ENCODE peak calls at places on chromosomes 16 and 17, in four cellular contexts. Q, X, H and T are unnamed samples.

GRCh38 chr16:46731691-46732555 is 16.2 kb downstream of the MYLK3 start:
- DNase-seq in Q (no peak), H (no peak), X (no peak), T (no peak)

GRCh38 chr17:8222380-8222629 is 11.9 kb upstream of the AURKB start:
- DNase-seq in Q (no peak), H (no peak), X (no peak), T (no peak)

GRCh38 chr16:56451753-56452689 is 667 bp downstream of the OGFOD1 start:
- DNase-seq in Q (peak; percentile 68), H (no peak), X (no peak), T (peak; percentile 12)

GRCh38 chr17:79617304-79617703 is 6.5 kb upstream of the RBFOX3 start:
- DNase-seq in Q (no peak), X (no peak), H (no peak), T (no peak)

GRCh38 chr17:6523330-6523729 is 33.0 kb downstream of the PITPNM3 start:
- DNase-seq in Q (peak; percentile 78), H (no peak), X (no peak), T (no peak)

GRCh38 chr17:47250855-47251254 is 2.8 kb upstream of the ITGB3 start:
- DNase-seq in Q (no peak), X (no peak), H (no peak), T (no peak)

GRCh38 chr17:17227608-17228520 is 9.1 kb downstream of the FLCN start:
- DNase-seq in H (no peak), Q (no peak), X (peak; percentile 67), T (no peak)

GRCh38 chr16:12092347-12092882 is 115.9 kb downstream of the SNX29 start:
- DNase-seq in X (no peak), H (no peak), Q (no peak), T (no peak)

GRCh38 chr17:32520737-32521399 is 34.1 kb downstream of the CDK5R1 start:
- DNase-seq in X (no peak), Q (no peak), H (no peak), T (no peak)

GRCh38 chr17:8087942-8088230 is 370 bp upstream of the ALOX12B start:
- DNase-seq in Q (no peak), X (no peak), H (no peak), T (no peak)

GRCh38 chr16:56470232-56470631 is 18.9 kb downstream of the OGFOD1 start:
- DNase-seq in H (no peak), Q (no peak), X (no peak), T (no peak)

GRCh38 chr17:78342438-78343098 is 17.3 kb downstream of the SOCS3 start:
- DNase-seq in X (no peak), H (no peak), Q (no peak), T (no peak)

GRCh38 chr16:20799599-20799998 is 6.7 kb downstream of the ERI2 start:
- DNase-seq in Q (peak; percentile 39), H (no peak), X (no peak), T (no peak)

GRCh38 chr16:17544304-17544703 is 73.5 kb upstream of the XYLT1 start:
- DNase-seq in Q (no peak), X (no peak), H (no peak), T (no peak)

GRCh38 chr17:46986401-46986800 is 7.3 kb upstream of the RPRML start:
- DNase-seq in Q (no peak), X (no peak), H (no peak), T (no peak)

GRCh38 chr16:58513874-58514273 is 1.4 kb upstream of the SETD6 start:
- DNase-seq in X (no peak), H (no peak), Q (no peak), T (no peak)

GRCh38 chr17:15651001-15651582 is 31.6 kb upstream of the FBXW10B start:
- DNase-seq in Q (no peak), X (no peak), H (no peak), T (no peak)

GRCh38 chr17:35088647-35088910 is 25.1 kb upstream of the RFFL start:
- DNase-seq in H (no peak), Q (no peak), X (peak; percentile 44), T (no peak)

GRCh38 chr17:45440161-45440859 is 7.6 kb upstream of the ARHGAP27 start:
- DNase-seq in H (no peak), Q (peak; percentile 60), X (no peak), T (no peak)

GRCh38 chr16:83350466-83350865 is 457.3 kb upstream of the HSBP1 start:
- DNase-seq in H (no peak), Q (no peak), X (no peak), T (no peak)

GRCh38 chr17:7590743-7591142 is 849 bp upstream of the SOX15 start:
- DNase-seq in X (no peak), Q (peak; percentile 38), H (no peak), T (no peak)

GRCh38 chr17:56125830-56126819 is 27.1 kb upstream of the ANKFN1 start:
- DNase-seq in H (no peak), X (no peak), Q (peak; percentile 69), T (peak; percentile 38)

GRCh38 chr17:70563301-70563820 is 394.0 kb downstream of the KCNJ2 start:
- DNase-seq in H (no peak), X (no peak), Q (peak; percentile 19), T (no peak)

GRCh38 chr17:77100009-77100408 is 40.8 kb upstream of the SEC14L1 start:
- DNase-seq in Q (no peak), X (peak; percentile 62), H (no peak), T (no peak)

GRCh38 chr17:45241315-45242011 is 19.8 kb downstream of the FMNL1 start:
- DNase-seq in X (peak; percentile 60), H (no peak), Q (peak; percentile 81), T (peak; percentile 47)

GRCh38 chr16:23296994-23297393 is 5.1 kb upstream of the SCNN1B start:
- DNase-seq in X (peak; percentile 34), Q (no peak), H (no peak), T (no peak)

GRCh38 chr17:79615926-79616325 is 5.1 kb upstream of the RBFOX3 start:
- DNase-seq in Q (no peak), X (no peak), H (no peak), T (no peak)

DNA sequence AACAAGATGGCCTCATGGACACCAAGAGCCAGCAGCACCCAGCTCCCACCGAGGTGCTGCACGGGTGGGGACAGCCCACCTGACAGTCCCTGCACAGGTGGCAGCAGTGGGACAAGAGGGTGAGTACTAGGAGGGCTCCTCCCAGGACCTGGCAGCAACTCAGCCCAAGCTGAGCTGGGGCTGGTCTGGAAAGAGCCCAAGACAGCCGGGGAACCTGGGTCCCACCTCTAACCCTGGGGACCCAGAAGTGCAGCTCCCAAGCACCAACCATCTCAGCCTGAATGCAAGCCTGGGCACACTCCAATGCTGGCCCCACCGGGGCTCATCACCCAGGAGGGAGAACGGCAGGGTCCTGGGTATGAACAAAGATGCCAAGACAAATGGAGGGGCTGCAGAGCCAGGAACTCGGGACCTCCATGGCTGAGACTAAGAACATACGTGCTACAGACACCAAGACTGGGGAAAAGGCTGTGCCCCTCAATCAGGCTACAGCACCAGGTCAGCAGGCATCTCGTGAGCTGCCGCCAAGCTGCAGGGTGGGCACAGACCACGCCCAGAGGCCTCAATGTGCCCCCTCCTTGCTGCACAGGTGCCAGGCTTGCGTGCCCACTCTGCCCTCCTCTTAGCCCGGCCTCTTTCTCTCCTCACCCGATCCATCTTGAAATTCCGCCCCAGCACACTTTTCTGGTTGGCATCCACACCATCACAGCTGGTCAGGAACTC is 37.5 kb upstream of the GSG1L start:
- DNase-seq in H (no peak), Q (no peak), X (no peak), T (no peak)
- TF ChIP-seq CTCF in H (no peak), Q (no peak), X (no peak), T (no peak)

DNA sequence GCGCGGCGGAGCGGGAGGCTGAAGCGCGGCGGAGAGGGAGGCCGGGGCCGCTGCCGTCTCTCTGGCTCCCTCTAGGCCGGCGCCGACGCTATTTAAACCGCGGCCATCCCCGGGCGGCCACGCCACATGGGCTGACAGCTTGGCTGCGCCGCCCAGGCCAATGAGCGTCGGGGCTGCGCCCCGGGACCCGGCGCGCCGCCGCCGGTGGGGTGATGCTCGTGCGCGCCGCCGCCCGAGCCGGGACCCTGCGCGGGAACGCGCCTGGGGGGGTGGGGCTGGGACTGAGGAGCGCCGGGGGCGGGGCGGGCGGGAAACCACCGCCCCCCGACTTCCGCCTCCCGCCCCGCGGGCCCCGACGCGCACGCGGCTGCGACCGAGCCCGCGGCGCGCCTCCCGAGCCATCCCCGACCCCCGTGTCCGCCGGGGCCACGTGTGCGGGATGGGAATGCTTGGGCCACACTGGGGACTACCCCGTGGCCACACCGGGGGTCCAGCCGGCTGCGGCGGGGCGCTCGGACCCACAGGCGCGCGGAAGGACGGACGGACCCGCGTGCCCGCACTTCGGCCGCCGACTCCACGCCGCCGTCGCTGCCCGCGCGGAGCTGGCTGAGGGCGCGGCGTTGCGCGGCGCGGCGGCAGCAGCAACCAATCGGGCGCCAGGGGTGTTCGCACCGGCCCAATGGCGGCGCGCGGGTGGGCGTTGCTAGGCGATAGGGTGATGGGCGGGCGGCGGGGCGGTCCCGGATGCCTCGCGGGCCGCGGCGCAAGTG is at the start of gene FASN:
- DNase-seq in Q (peak; percentile 98), X (peak; percentile 97), H (peak; percentile 92), T (peak; percentile 95)
- TF ChIP-seq CTCF in Q (peak; percentile 44), X (no peak), H (peak; percentile 13), T (no peak)

DNA sequence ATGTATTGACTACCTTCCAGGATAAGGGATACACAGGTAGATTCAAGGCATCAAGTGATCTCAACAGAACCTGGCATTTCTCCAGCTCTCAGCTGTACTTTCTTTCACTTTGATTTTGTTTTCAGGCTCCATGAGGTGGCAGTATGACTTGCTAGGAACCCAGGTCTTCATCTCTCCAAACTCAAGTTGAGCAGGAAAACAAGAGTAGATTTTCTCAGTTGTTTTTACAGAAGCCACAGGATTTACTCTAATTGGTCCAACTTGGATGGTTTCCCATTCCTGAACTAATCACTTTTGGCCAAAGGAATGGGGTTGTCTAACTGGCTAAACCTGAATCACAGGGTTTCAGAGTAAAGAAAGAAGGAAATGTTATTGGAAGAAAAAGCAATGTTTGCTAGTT is 146.6 kb downstream of the TRIM37 start:
- DNase-seq in X (no peak), H (no peak), Q (peak; percentile 50), T (no peak)
- TF ChIP-seq CTCF in X (no peak), H (no peak), Q (peak; percentile 25), T (no peak)

GRCh38 chr16:25108054-25108453 is 3.5 kb upstream of the LCMT1 start:
- DNase-seq in Q (no peak), H (peak; percentile 74), X (no peak), T (no peak)
- TF ChIP-seq CTCF in Q (no peak), H (peak; percentile 41), X (no peak), T (no peak)